ENCODE peak calls at places on chromosome 21, in four cellular contexts. One of them, this sample, is unnamed.

GRCh38 chr21:44713130-44713529 is 1.8 kb upstream of the TSPEAR start:
- DNase-seq in B cell: no peak
- DNase-seq in lower lobe of right lung: no peak
- DNase-seq in BJ: no peak
- DNase-seq in this sample: no peak

GRCh38 chr21:46220275-46220810 is 8.2 kb downstream of the LSS start:
- DNase-seq in lower lobe of right lung: no peak
- DNase-seq in B cell: no peak
- DNase-seq in BJ: no peak
- DNase-seq in this sample: no peak

GRCh38 chr21:16196521-16197208 is 466.9 kb downstream of the USP25 start:
- DNase-seq in BJ: no peak
- DNase-seq in B cell: no peak
- DNase-seq in lower lobe of right lung: no peak
- DNase-seq in this sample: no peak

GRCh38 chr21:28805885-28806284 is 186.8 kb downstream of the LTN1 start:
- DNase-seq in BJ: peak
- DNase-seq in lower lobe of right lung: no peak
- DNase-seq in B cell: no peak
- DNase-seq in this sample: no peak

GRCh38 chr21:40625991-40626390 is 221.0 kb downstream of the DSCAM start:
- DNase-seq in lower lobe of right lung: no peak
- DNase-seq in BJ: no peak
- DNase-seq in B cell: no peak
- DNase-seq in this sample: no peak

GRCh38 chr21:33265664-33266049 is 510 bp upstream of the IL10RB start:
- DNase-seq in lower lobe of right lung: peak
- DNase-seq in BJ: no peak
- DNase-seq in B cell: peak
- DNase-seq in this sample: no peak

GRCh38 chr21:28442624-28443023 is 550.1 kb downstream of the LTN1 start:
- DNase-seq in lower lobe of right lung: no peak
- DNase-seq in BJ: no peak
- DNase-seq in B cell: no peak
- DNase-seq in this sample: no peak

GRCh38 chr21:43031121-43031624 is 44.5 kb downstream of the CBS start:
- DNase-seq in B cell: no peak
- DNase-seq in BJ: no peak
- DNase-seq in lower lobe of right lung: no peak
- DNase-seq in this sample: no peak

GRCh38 chr21:33255404-33255803 is 10.8 kb upstream of the IL10RB start:
- DNase-seq in BJ: no peak
- DNase-seq in lower lobe of right lung: no peak
- DNase-seq in B cell: no peak
- DNase-seq in this sample: no peak

GRCh38 chr21:44432841-44433790 is 22.2 kb upstream of the LRRC3 start:
- DNase-seq in lower lobe of right lung: no peak
- DNase-seq in B cell: no peak
- DNase-seq in BJ: no peak
- DNase-seq in this sample: no peak

GRCh38 chr21:31335957-31336738 is 7.9 kb downstream of the TIAM1 start:
- DNase-seq in B cell: no peak
- DNase-seq in lower lobe of right lung: no peak
- DNase-seq in BJ: peak
- DNase-seq in this sample: no peak

GRCh38 chr21:43306911-43307676 is 119.8 kb downstream of the SIK1 start:
- DNase-seq in BJ: no peak
- DNase-seq in lower lobe of right lung: peak
- DNase-seq in B cell: no peak
- DNase-seq in this sample: no peak

GRCh38 chr21:45093064-45093532 is 18.7 kb downstream of the ADARB1 start:
- DNase-seq in BJ: no peak
- DNase-seq in B cell: peak
- DNase-seq in lower lobe of right lung: no peak
- DNase-seq in this sample: no peak